ENCODE peak calls at places on chromosomes 2 and 18, in seven cellular contexts. One of them, this sample, is unnamed.

GRCh38 chr2:128306081-128306930 is 12.4 kb downstream of the HS6ST1 start:
- DNase-seq in effector CD4-positive, alpha-beta T cell: no peak
- DNase-seq in ovary: peak
- DNase-seq in ACHN: no peak
- DNase-seq in stimulated activated CD8-positive, alpha-beta memory T cell treated with anti-CD3 and anti-CD28 coated beads, Interleukin-2, amount 100 ng/mL, for 48 hours: no peak
- DNase-seq in T-helper 1 cell: no peak
- DNase-seq in iPS-NIHi11: peak
- DNase-seq in this sample: peak

GRCh38 chr2:200705305-200705985 is 106.3 kb upstream of the BZW1 start:
- DNase-seq in effector CD4-positive, alpha-beta T cell: no peak
- DNase-seq in ovary: peak
- DNase-seq in ACHN: no peak
- DNase-seq in stimulated activated CD8-positive, alpha-beta memory T cell treated with anti-CD3 and anti-CD28 coated beads, Interleukin-2, amount 100 ng/mL, for 48 hours: no peak
- DNase-seq in T-helper 1 cell: no peak
- DNase-seq in iPS-NIHi11: peak
- DNase-seq in this sample: peak

GRCh38 chr2:12717988-12718661 is 1.4 kb downstream of the TRIB2 start:
- DNase-seq in effector CD4-positive, alpha-beta T cell: peak
- DNase-seq in ovary: peak
- DNase-seq in ACHN: no peak
- DNase-seq in stimulated activated CD8-positive, alpha-beta memory T cell treated with anti-CD3 and anti-CD28 coated beads, Interleukin-2, amount 100 ng/mL, for 48 hours: no peak
- DNase-seq in T-helper 1 cell: peak
- DNase-seq in iPS-NIHi11: peak
- DNase-seq in this sample: peak

GRCh38 chr2:84165256-84165655 is 293.8 kb downstream of the SUCLG1 start:
- DNase-seq in effector CD4-positive, alpha-beta T cell: no peak
- DNase-seq in ovary: no peak
- DNase-seq in ACHN: no peak
- DNase-seq in stimulated activated CD8-positive, alpha-beta memory T cell treated with anti-CD3 and anti-CD28 coated beads, Interleukin-2, amount 100 ng/mL, for 48 hours: no peak
- DNase-seq in T-helper 1 cell: no peak
- DNase-seq in iPS-NIHi11: no peak
- DNase-seq in this sample: no peak

GRCh38 chr2:143840601-143841000 is 679.3 kb downstream of the ZEB2 start:
- DNase-seq in effector CD4-positive, alpha-beta T cell: no peak
- DNase-seq in ovary: no peak
- DNase-seq in ACHN: no peak
- DNase-seq in stimulated activated CD8-positive, alpha-beta memory T cell treated with anti-CD3 and anti-CD28 coated beads, Interleukin-2, amount 100 ng/mL, for 48 hours: no peak
- DNase-seq in T-helper 1 cell: no peak
- DNase-seq in iPS-NIHi11: no peak
- DNase-seq in this sample: no peak

GRCh38 chr2:38856165-38856564 is 19.6 kb downstream of the DHX57 start:
- DNase-seq in effector CD4-positive, alpha-beta T cell: no peak
- DNase-seq in ovary: no peak
- DNase-seq in ACHN: no peak
- DNase-seq in stimulated activated CD8-positive, alpha-beta memory T cell treated with anti-CD3 and anti-CD28 coated beads, Interleukin-2, amount 100 ng/mL, for 48 hours: no peak
- DNase-seq in T-helper 1 cell: no peak
- DNase-seq in iPS-NIHi11: no peak
- DNase-seq in this sample: no peak

GRCh38 chr18:2425426-2426317 is 145.6 kb downstream of the METTL4 start:
- DNase-seq in effector CD4-positive, alpha-beta T cell: no peak
- DNase-seq in ovary: no peak
- DNase-seq in ACHN: no peak
- DNase-seq in stimulated activated CD8-positive, alpha-beta memory T cell treated with anti-CD3 and anti-CD28 coated beads, Interleukin-2, amount 100 ng/mL, for 48 hours: no peak
- DNase-seq in T-helper 1 cell: no peak
- DNase-seq in iPS-NIHi11: no peak
- DNase-seq in this sample: no peak

GRCh38 chr2:122610948-122611609 is 855.6 kb downstream of the TSN start:
- DNase-seq in effector CD4-positive, alpha-beta T cell: no peak
- DNase-seq in ovary: no peak
- DNase-seq in ACHN: no peak
- DNase-seq in stimulated activated CD8-positive, alpha-beta memory T cell treated with anti-CD3 and anti-CD28 coated beads, Interleukin-2, amount 100 ng/mL, for 48 hours: no peak
- DNase-seq in T-helper 1 cell: no peak
- DNase-seq in iPS-NIHi11: no peak
- DNase-seq in this sample: no peak

GRCh38 chr2:83055338-83056010 is 1403.6 kb downstream of the SUCLG1 start:
- DNase-seq in effector CD4-positive, alpha-beta T cell: no peak
- DNase-seq in ovary: no peak
- DNase-seq in ACHN: peak
- DNase-seq in stimulated activated CD8-positive, alpha-beta memory T cell treated with anti-CD3 and anti-CD28 coated beads, Interleukin-2, amount 100 ng/mL, for 48 hours: no peak
- DNase-seq in T-helper 1 cell: no peak
- DNase-seq in iPS-NIHi11: no peak
- DNase-seq in this sample: peak

GRCh38 chr2:20052229-20052871 is 922 bp upstream of the LAPTM4A start:
- DNase-seq in effector CD4-positive, alpha-beta T cell: no peak
- DNase-seq in ovary: no peak
- DNase-seq in ACHN: peak
- DNase-seq in stimulated activated CD8-positive, alpha-beta memory T cell treated with anti-CD3 and anti-CD28 coated beads, Interleukin-2, amount 100 ng/mL, for 48 hours: no peak
- DNase-seq in T-helper 1 cell: no peak
- DNase-seq in iPS-NIHi11: no peak
- DNase-seq in this sample: no peak